ENCODE peak calls at places on chromosomes 12 and 14, in four cellular contexts. One of them, this sample, is unnamed.

GRCh38 chr12:15196221-15196620 is 25.0 kb downstream of the RERG start:
- DNase-seq in IMR-90: no peak
- DNase-seq in endothelial cell of umbilical vein: no peak
- DNase-seq in K562: no peak
- DNase-seq in this sample: no peak

GRCh38 chr12:57803317-57803893 is 15.1 kb downstream of the AVIL start:
- DNase-seq in IMR-90: peak; percentile 42
- DNase-seq in endothelial cell of umbilical vein: peak; percentile 60
- DNase-seq in K562: peak; percentile 43
- DNase-seq in this sample: no peak

GRCh38 chr12:13230500-13230899 is 34.0 kb downstream of the EMP1 start:
- DNase-seq in IMR-90: no peak
- DNase-seq in endothelial cell of umbilical vein: no peak
- DNase-seq in K562: no peak
- DNase-seq in this sample: no peak

GRCh38 chr12:47123730-47124129 is 44.0 kb upstream of the AMIGO2 start:
- DNase-seq in IMR-90: no peak
- DNase-seq in endothelial cell of umbilical vein: no peak
- DNase-seq in K562: no peak
- DNase-seq in this sample: no peak

GRCh38 chr12:89213747-89214146 is 138.6 kb downstream of the DUSP6 start:
- DNase-seq in IMR-90: no peak
- DNase-seq in endothelial cell of umbilical vein: no peak
- DNase-seq in K562: no peak
- DNase-seq in this sample: no peak

GRCh38 chr14:50784683-50785505 is 46.1 kb downstream of the NIN start:
- DNase-seq in IMR-90: no peak
- DNase-seq in endothelial cell of umbilical vein: no peak
- DNase-seq in K562: no peak
- DNase-seq in this sample: no peak

GRCh38 chr12:104653730-104654328 is 197.1 kb downstream of the CHST11 start:
- DNase-seq in IMR-90: no peak
- DNase-seq in endothelial cell of umbilical vein: no peak
- DNase-seq in K562: peak; percentile 59
- DNase-seq in this sample: no peak

GRCh38 chr12:111685322-111685810 is 390 bp downstream of the BRAP start:
- DNase-seq in IMR-90: no peak
- DNase-seq in endothelial cell of umbilical vein: no peak
- DNase-seq in K562: peak; percentile 60
- DNase-seq in this sample: no peak

GRCh38 chr14:106083082-106083481 is 556.7 kb downstream of the TMEM121 start:
- DNase-seq in IMR-90: no peak
- DNase-seq in endothelial cell of umbilical vein: no peak
- DNase-seq in K562: no peak
- DNase-seq in this sample: no peak

GRCh38 chr14:103711516-103712431 is 3.5 kb downstream of the XRCC3 start:
- DNase-seq in IMR-90: no peak
- DNase-seq in endothelial cell of umbilical vein: peak; percentile 45
- DNase-seq in K562: no peak
- DNase-seq in this sample: no peak

GRCh38 chr12:271165-271564 is 8.5 kb upstream of the SLC6A13 start:
- DNase-seq in IMR-90: no peak
- DNase-seq in endothelial cell of umbilical vein: no peak
- DNase-seq in K562: no peak
- DNase-seq in this sample: no peak

GRCh38 chr12:121108492-121108891 is 24.2 kb upstream of the P2RX7 start:
- DNase-seq in IMR-90: no peak
- DNase-seq in endothelial cell of umbilical vein: no peak
- DNase-seq in K562: no peak
- DNase-seq in this sample: no peak

GRCh38 chr12:116808113-116808786 is 70.1 kb downstream of the RNFT2 start:
- DNase-seq in IMR-90: no peak
- DNase-seq in endothelial cell of umbilical vein: no peak
- DNase-seq in K562: no peak
- DNase-seq in this sample: no peak

GRCh38 chr12:129401572-129401971 is 502.3 kb downstream of the TMEM132D start:
- DNase-seq in IMR-90: no peak
- DNase-seq in endothelial cell of umbilical vein: no peak
- DNase-seq in K562: no peak
- DNase-seq in this sample: no peak

GRCh38 chr12:102052192-102053061 is 9.4 kb downstream of the WASHC3 start:
- DNase-seq in IMR-90: no peak
- DNase-seq in endothelial cell of umbilical vein: no peak
- DNase-seq in K562: no peak
- DNase-seq in this sample: no peak

GRCh38 chr12:46342562-46343033 is 30.0 kb downstream of the SLC38A2 start:
- DNase-seq in IMR-90: peak; percentile 63
- DNase-seq in endothelial cell of umbilical vein: peak; percentile 66
- DNase-seq in K562: peak; percentile 33
- DNase-seq in this sample: peak; percentile 23

GRCh38 chr12:63068857-63069442 is 82.1 kb downstream of the AVPR1A start:
- DNase-seq in IMR-90: peak; percentile 75
- DNase-seq in endothelial cell of umbilical vein: peak; percentile 80
- DNase-seq in K562: peak; percentile 69
- DNase-seq in this sample: no peak

GRCh38 chr12:1915082-1915968 is 3.1 kb downstream of the CACNA2D4 start:
- DNase-seq in IMR-90: no peak
- DNase-seq in endothelial cell of umbilical vein: no peak
- DNase-seq in K562: peak; percentile 48
- DNase-seq in this sample: no peak

GRCh38 chr14:76761198-76761848 is at the start of gene VASH1:
- DNase-seq in IMR-90: peak; percentile 76
- DNase-seq in endothelial cell of umbilical vein: peak; percentile 75
- DNase-seq in K562: peak; percentile 31
- DNase-seq in this sample: no peak

GRCh38 chr12:91053951-91054715 is 3.7 kb downstream of the KERA start:
- DNase-seq in IMR-90: peak; percentile 72
- DNase-seq in endothelial cell of umbilical vein: peak; percentile 94
- DNase-seq in K562: no peak
- DNase-seq in this sample: no peak

GRCh38 chr14:103684871-103685270 is 30.4 kb downstream of the XRCC3 start:
- DNase-seq in IMR-90: no peak
- DNase-seq in endothelial cell of umbilical vein: no peak
- DNase-seq in K562: no peak
- DNase-seq in this sample: no peak

GRCh38 chr12:4909734-4910501 is at the start of gene KCNA1:
- DNase-seq in IMR-90: no peak
- DNase-seq in endothelial cell of umbilical vein: no peak
- DNase-seq in K562: no peak
- DNase-seq in this sample: no peak

GRCh38 chr12:122437656-122438121 is 15.2 kb upstream of the CLIP1 start:
- DNase-seq in IMR-90: peak; percentile 84
- DNase-seq in endothelial cell of umbilical vein: no peak
- DNase-seq in K562: no peak
- DNase-seq in this sample: no peak

GRCh38 chr14:60002819-60003492 is 83.0 kb downstream of the LRRC9 start:
- DNase-seq in IMR-90: no peak
- DNase-seq in endothelial cell of umbilical vein: no peak
- DNase-seq in K562: no peak
- DNase-seq in this sample: no peak

GRCh38 chr12:3436496-3437060 is 54.4 kb upstream of the PRMT8 start:
- DNase-seq in IMR-90: no peak
- DNase-seq in endothelial cell of umbilical vein: no peak
- DNase-seq in K562: no peak
- DNase-seq in this sample: no peak

GRCh38 chr12:13530966-13531365 is 334.4 kb downstream of the EMP1 start:
- DNase-seq in IMR-90: no peak
- DNase-seq in endothelial cell of umbilical vein: no peak
- DNase-seq in K562: no peak
- DNase-seq in this sample: no peak

GRCh38 chr12:87784350-87784749 is 244.9 kb downstream of the C12orf50 start:
- DNase-seq in IMR-90: no peak
- DNase-seq in endothelial cell of umbilical vein: no peak
- DNase-seq in K562: peak; percentile 22
- DNase-seq in this sample: no peak

GRCh38 chr12:124543052-124543590 is 24.3 kb downstream of the NCOR2 start:
- DNase-seq in IMR-90: no peak
- DNase-seq in endothelial cell of umbilical vein: no peak
- DNase-seq in K562: no peak
- DNase-seq in this sample: no peak

DNA sequence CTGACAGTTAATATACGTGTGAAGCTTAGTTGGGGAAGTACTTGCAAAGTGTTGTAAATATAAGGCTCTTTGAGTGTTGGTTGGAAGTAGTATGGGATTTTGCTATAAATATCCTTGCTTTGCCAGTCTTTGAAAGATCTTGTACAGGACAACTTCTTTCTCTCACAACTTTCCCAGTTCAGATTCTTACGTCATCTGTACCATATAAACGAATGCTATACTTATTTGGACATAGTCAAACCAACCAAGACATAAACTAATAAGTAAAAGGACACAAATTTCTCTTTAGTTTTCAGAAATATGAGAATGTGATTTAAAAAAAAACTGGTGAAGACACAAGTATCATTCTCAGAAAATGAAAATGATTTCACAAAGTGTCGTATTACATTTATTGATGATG is 153.1 kb upstream of the NPAS3 start:
- DNase-seq in IMR-90: no peak
- DNase-seq in endothelial cell of umbilical vein: no peak
- DNase-seq in K562: no peak
- DNase-seq in this sample: no peak
- H3K9me1 ChIP-seq in IMR-90: no peaks in the 10 kb centered on the region
- H3K9me1 ChIP-seq in endothelial cell of umbilical vein: no peaks in the 10 kb centered on the region
- H3K9me1 ChIP-seq in K562: no peaks in the 10 kb centered on the region
- H3K9me1 ChIP-seq in this sample: no peaks in the 10 kb centered on the region

DNA sequence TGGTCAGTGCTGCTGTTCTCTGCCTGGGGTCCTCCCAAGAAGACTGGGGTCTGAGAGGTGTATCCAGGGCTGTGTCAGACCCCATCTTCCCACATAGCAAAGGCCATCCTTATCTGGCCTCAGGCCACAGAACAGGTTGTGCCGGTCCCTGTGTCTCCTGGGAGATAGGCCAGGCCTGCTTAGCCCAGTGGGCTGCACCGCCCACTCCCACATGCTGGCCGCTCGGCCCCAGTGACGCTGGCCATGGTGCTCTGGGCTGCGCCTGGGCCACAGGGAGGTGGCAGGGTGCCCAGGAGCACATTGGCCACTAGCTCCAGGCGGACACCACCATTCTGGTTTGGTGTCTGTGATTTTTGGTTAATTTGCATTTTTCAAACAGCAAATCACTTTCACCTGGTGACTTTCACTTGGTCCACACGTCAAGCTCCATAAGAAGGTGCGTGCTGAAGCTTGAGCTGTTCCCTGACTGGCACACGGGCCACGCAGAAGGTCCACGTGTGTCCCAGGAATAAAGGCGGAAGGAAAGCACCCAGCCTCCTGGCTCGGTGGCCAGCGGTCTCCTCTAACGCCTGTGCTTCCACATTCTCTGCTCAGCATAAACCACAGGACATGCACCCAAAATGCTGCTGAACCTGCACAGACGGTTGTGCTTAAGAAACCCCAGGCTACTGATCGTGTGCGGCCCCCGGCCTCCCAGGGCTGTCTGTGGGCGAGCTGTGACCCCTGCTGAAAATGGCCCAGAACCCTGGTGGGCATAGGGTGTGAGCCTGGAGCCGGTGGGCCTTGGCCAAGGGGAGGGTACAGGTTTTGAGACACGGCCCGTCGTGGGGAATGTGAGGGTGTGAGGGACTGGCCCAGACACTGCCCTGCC is 4.6 kb downstream of the FBRSL1 start:
- DNase-seq in IMR-90: no peak
- DNase-seq in endothelial cell of umbilical vein: no peak
- DNase-seq in K562: peak; percentile 84
- DNase-seq in this sample: no peak
- H3K4me1 ChIP-seq in IMR-90: peaks cover 13% of the 10 kb centered on the region
- H3K4me1 ChIP-seq in endothelial cell of umbilical vein: peaks cover 11% of the 10 kb centered on the region
- H3K4me1 ChIP-seq in K562: peaks cover 35% of the 10 kb centered on the region
- H3K4me1 ChIP-seq in this sample: peaks cover 33% of the 10 kb centered on the region

GRCh38 chr12:75685826-75686225 is 174.4 kb upstream of the KRR1 start:
- DNase-seq in IMR-90: no peak
- DNase-seq in endothelial cell of umbilical vein: no peak
- DNase-seq in K562: no peak
- DNase-seq in this sample: no peak
- H3K27ac ChIP-seq in IMR-90: peak overlapping the region; percentile 15
- H3K27ac ChIP-seq in endothelial cell of umbilical vein: no peak overlapping the region
- H3K27ac ChIP-seq in K562: no peak overlapping the region
- H3K27ac ChIP-seq in this sample: peak overlapping the region; percentile 93

GRCh38 chr14:88840926-88841325 is 16.5 kb downstream of the TTC8 start:
- DNase-seq in IMR-90: no peak
- DNase-seq in endothelial cell of umbilical vein: no peak
- DNase-seq in K562: no peak
- DNase-seq in this sample: no peak
- H3K9me1 ChIP-seq in IMR-90: peaks cover 3% of the 10 kb centered on the region
- H3K9me1 ChIP-seq in endothelial cell of umbilical vein: no peaks in the 10 kb centered on the region
- H3K9me1 ChIP-seq in K562: no peaks in the 10 kb centered on the region
- H3K9me1 ChIP-seq in this sample: no peaks in the 10 kb centered on the region

DNA sequence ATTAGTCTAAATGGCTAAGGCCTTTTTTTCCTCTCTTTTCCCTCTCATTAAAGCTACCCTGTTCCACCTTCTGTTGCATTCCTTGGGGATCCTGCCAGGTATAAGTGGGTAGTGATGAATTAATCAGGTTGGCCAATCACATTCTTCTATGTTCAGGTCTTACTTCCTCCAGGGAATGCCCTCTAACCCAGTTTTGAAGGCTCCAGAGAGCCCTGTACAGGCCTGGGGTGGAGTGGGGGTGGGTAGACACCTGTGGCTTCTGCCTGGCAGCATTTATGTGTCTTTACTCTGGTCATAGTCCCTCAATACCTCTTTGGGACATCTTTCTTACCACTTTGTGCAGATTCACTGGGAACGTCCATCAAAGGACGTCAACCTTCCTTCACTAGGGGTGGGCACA is 28.4 kb downstream of the HSPB8 start:
- DNase-seq in IMR-90: no peak
- DNase-seq in endothelial cell of umbilical vein: no peak
- DNase-seq in K562: no peak
- DNase-seq in this sample: no peak
- H3K4me1 ChIP-seq in IMR-90: no peaks in the 10 kb centered on the region
- H3K4me1 ChIP-seq in endothelial cell of umbilical vein: no peaks in the 10 kb centered on the region
- H3K4me1 ChIP-seq in K562: no peaks in the 10 kb centered on the region
- H3K4me1 ChIP-seq in this sample: no peaks in the 10 kb centered on the region

GRCh38 chr14:100383727-100384158 is 60.6 kb downstream of the SLC25A47 start:
- DNase-seq in IMR-90: peak; percentile 55
- DNase-seq in endothelial cell of umbilical vein: peak; percentile 57
- DNase-seq in K562: peak; percentile 72
- DNase-seq in this sample: no peak
- H3K27ac ChIP-seq in IMR-90: no peak overlapping the region
- H3K27ac ChIP-seq in endothelial cell of umbilical vein: no peak overlapping the region
- H3K27ac ChIP-seq in K562: no peak overlapping the region
- H3K27ac ChIP-seq in this sample: no peak overlapping the region

This sample was measured in keratinocyte.